ENCODE peak calls at places on chromosomes 12 and 14, in five cellular contexts. O is GM23338, Q is body of pancreas, J is tibial nerve, A is dorsolateral prefrontal cortex. F is an unnamed sample. For H3K27me3, the result is how much of the 10 kb centered on the place peaks cover.

GRCh38 chr14:91420686-91421085 is 3.1 kb upstream of the CCDC88C start:
- DNase-seq in O (no peak), J (no peak), A (no peak), Q (no peak), F (no peak)

GRCh38 chr12:120687570-120688289 is 781 bp downstream of the MLEC start:
- DNase-seq in Q (peak), O (peak), A (no peak), J (no peak), F (no peak)

GRCh38 chr14:95993768-95994592 is 45.2 kb upstream of the C14orf132 start:
- DNase-seq in O (peak), J (no peak), Q (peak), A (no peak), F (peak)

GRCh38 chr12:22416831-22417230 is 82.3 kb upstream of the ST8SIA1 start:
- DNase-seq in Q (no peak), O (no peak), J (no peak), A (no peak), F (no peak)

GRCh38 chr14:68791078-68791983 is 1.5 kb downstream of the ZFP36L1 start:
- DNase-seq in O (peak), J (no peak), A (no peak), Q (peak), F (no peak)

GRCh38 chr12:18382486-18382885 is 121.2 kb downstream of the PIK3C2G start:
- DNase-seq in J (no peak), O (no peak), Q (no peak), A (no peak), F (no peak)

GRCh38 chr12:11879306-11879705 is 191.4 kb upstream of the BCL2L14 start:
- DNase-seq in Q (no peak), A (no peak), J (no peak), O (no peak), F (no peak)

GRCh38 chr12:164207-164606 is 49.8 kb downstream of the SLC6A12 start:
- DNase-seq in J (no peak), Q (no peak), A (no peak), O (no peak), F (no peak)

GRCh38 chr14:89294872-89295271 is 122.2 kb downstream of the FOXN3 start:
- DNase-seq in O (no peak), Q (no peak), A (no peak), J (no peak), F (no peak)

GRCh38 chr12:1791104-1791927 is 29.0 kb upstream of the LRTM2 start:
- DNase-seq in A (no peak), J (peak), O (peak), Q (peak), F (no peak)

GRCh38 chr14:100587763-100588411 is 670 bp upstream of the BEGAIN start:
- DNase-seq in Q (no peak), O (no peak), J (no peak), A (no peak), F (no peak)

GRCh38 chr12:105554223-105554678 is 223.8 kb downstream of the C12orf75 start:
- DNase-seq in O (peak), J (no peak), Q (no peak), A (no peak), F (no peak)

GRCh38 chr12:91273542-91273941 is 90.9 kb upstream of the DCN start:
- DNase-seq in Q (peak), J (peak), O (peak), A (no peak), F (no peak)
- H3K4me3 ChIP-seq in Q (no peak), J (no peak), O (no peak), A (no peak), F (no peak)

DNA sequence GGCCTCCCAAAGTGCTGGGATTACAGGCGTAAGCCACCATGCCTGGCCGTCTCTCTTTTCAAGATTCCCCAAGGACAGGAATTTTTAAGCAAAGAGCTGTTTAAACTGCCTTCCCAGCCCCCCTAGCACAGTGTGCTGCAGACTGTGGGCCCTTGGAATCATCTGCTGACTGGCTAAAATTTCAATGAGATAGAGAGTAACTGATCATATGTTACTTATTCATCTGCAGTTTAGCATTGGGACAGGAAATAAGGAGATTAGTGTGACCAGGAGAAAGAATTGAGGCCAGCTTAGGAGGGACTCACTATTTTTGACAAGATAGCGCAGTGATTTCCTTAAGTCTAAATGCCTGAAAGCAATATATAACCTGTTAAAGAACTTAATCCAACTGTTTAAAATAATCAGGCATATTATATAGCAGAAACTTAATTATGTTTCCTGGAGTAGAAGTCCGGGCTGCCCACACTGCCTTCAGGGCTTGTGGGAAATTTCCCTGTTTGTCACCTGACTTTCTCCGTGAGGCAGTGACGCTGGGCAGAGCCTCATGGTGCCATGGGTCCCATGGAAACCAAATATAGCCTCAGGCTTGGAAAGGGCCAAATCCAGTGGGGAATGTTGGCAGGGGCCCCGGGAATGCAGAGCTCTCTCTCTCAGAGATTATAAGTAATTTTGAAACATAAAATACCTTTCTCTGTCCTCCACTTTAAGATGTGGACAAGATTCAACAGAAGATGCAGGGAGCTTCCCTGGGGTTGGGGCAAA is 22.8 kb upstream of the CEBPE start:
- DNase-seq in J (no peak), O (no peak), Q (peak), A (no peak), F (no peak)
- H3K27me3 ChIP-seq in J (under half), O (under half), Q (under half), A (under half), F (under half)

DNA sequence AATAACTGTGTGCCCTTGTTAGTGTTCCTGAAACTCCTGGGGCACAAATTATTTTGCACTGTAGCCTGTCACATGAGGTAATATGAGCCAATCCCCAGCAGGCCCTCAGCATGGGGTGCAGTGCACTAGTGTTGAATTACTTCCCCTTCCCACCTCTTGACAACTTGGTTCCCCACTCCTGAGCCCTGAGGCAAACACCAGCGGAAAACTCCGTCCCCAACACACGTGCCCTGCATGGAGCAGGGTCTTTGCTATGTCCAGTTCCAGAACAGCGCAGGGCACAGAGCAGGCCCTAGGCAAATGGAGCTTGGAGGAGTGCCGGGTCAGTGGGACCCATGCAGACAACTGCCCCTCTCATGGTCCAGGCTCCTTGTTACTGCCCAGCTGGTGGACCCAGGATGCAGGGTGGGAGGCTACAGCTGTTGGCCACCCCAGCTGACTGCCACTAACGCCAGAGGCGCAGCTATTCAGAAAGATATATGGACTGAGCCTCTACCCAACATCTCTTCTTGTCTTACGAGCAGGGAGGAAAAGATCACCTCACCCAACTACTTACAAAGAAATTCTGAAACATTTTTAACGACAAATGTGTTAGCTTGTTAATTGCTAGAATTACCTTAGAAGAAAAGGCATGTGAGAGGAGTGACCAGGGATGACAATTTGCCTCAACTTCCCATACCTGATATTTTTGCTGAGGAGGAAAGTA is 71.6 kb downstream of the NT5DC3 start:
- DNase-seq in J (no peak), O (peak), Q (no peak), A (no peak), F (no peak)
- H3K4me3 ChIP-seq in J (no peak), O (no peak), Q (no peak), A (no peak), F (no peak)

DNA sequence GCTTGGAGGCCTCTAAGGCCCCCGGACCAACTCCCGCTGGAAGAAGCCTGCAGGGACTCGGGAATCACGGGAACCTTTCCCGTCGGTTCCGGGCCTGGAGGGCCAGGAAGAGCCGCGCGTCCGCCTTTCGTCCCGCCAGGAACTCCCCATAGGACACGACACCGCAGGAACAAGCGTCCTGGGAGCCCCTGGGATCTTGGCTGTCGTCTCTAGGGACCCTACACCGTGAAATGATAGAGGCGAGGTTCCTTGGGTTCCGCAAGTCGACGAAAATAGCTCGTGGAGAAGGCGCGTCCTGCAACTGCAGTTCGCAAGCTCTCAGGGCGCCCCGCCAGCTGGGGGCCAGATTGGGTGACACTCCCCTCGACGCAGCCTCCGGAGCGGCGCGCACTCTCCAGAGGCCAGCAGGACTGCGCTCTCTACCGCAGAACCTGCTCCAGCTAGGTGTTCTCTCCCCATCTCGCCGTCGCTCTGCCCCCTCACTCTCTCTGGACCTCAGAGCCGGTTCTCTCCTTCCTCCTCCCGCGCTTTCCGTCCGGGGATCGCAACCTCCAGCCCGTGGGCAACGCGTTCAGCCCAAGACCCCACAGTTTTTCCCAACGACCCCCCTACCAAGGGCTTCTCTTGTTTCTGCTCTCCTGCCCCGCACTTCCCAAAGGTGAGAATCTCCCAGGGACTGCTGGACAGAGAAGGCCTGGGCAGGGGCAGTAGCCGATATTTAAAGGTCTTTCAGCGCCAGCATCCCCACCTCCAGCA is 776 bp downstream of the BMP4 start:
- DNase-seq in A (no peak), J (no peak), O (peak), Q (peak), F (no peak)
- H3K27me3 ChIP-seq in A (under half), J (half or more), O (half or more), Q (under half), F (under half)

DNA sequence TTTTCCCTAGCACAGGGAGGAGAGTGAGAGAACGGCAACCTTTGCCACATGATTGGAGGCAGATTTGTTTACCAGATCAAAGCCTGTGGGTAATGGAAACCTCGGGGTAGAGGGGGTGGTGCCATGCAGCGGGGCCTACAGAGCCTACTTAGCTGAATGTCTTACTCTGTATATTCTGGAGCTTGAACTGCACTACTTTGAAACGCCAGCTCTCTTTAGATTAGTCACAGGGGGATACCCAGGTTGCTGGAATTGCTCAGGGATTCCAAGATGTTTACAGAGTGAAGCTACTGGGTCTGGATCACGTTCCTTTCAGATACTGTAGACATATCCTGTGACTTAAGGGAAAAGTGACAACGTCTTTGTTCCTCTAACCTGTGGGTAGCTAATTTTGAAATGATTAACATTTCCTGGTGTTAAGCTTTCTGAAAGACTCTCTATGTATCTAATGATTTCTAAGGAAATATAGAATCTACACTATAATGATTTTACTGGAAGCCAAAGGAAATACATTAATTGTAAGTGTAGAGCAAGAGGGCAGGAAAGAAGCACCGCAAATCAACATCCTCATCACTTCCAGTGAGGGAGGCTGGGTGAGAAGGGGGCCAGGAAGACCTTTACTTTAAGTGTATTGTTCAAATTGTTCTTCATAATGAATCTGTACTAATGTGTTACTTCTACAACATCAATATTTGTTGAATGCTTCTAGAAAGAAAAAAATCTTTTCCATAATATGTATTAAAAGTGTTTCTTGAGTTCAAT is 65.5 kb upstream of the DACT1 start:
- DNase-seq in J (no peak), O (no peak), A (no peak), Q (no peak), F (peak)
- H3K4me3 ChIP-seq in J (no peak), O (no peak), A (no peak), Q (no peak), F (no peak)

DNA sequence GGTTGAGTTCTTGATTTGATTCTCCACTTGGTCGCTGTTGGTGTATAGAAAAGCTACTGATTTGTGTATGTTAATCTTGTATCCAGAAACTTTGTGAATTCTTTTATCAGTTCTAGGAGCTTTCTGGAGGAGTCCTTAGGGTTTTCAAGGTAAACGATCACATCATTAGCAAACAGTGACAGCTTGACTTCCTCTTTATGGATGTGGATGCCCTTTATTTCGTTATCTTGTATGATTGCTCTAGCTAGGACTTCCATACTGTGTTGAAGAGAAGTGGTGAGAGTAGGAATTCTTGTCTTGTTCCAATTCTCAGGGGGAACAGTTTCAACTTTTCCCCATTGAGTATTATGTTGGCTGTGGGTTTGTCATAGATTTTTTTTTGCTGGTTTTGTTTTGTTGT is 12.4 kb downstream of the MTRFR start:
- DNase-seq in O (no peak), A (no peak), J (no peak), Q (no peak), F (no peak)
- H3K27me3 ChIP-seq in O (under half), A (under half), J (under half), Q (under half), F (under half)

GRCh38 chr12:6533653-6534157 is 612 bp upstream of the GAPDH start:
- DNase-seq in J (no peak), Q (peak), O (peak), A (peak), F (no peak)

GRCh38 chr12:6530576-6531260 is 3.6 kb upstream of the GAPDH start:
- DNase-seq in A (no peak), O (no peak), Q (no peak), J (no peak), F (no peak)

GRCh38 chr12:6534158-6534913 is at the start of gene GAPDH:
- DNase-seq in O (peak), A (peak), J (peak), Q (peak), F (peak)

GRCh38 chr12:6532927-6533652 is 1.2 kb upstream of the GAPDH start:
- DNase-seq in J (peak), A (peak), Q (peak), O (peak), F (no peak)

DNA sequence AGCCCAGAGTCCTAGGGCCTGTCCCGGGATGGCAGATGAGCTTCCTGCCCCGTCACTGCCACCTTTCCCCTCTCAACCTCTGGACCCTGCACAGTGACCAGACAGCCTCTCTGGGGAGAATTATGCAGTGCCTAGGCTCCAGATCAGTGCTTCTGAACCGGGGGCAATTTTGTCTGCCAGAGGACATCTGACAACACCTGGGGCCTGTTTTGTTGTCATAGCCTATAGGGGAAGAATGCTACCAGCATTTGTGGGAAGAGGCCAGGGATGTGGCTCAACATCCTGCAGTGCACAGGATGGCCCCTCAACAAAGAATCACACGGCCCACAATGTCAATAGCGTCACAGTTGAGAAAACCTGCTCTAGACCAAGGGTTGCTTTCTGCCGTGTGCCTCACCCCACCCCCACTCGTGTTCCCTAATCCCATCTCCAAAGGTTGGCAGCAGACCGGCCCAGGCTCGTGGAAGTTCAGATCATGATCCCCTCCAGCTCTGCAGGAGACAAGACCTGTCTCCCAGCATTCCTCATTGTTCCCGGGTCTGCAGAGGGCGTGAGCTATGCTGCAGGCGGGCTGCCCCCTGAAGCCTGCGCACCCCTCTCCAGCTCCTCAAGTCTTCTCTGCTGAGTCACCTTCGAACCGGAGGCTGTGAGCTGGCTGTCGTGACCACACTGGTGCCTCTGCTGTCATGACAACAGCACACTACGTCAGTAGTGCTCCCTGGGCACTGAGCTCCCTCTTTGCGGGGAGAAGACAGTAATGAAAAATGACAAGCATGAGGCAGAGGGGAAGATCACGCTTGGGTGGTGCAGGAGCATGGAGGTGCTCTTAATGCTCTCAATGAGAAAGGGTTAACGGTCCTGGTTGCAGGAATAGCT is 2.0 kb upstream of the GAPDH start:
- DNase-seq in O (peak), Q (peak), A (no peak), J (no peak), F (peak)
- H3K4me3 ChIP-seq in O (peak), Q (no peak), A (peak), J (peak), F (no peak)

GRCh38 chr14:56514663-56515371 is 64.8 kb upstream of the TMEM260 start:
- DNase-seq in O (peak), Q (no peak), A (no peak), J (no peak), F (no peak)

GRCh38 chr14:56515739-56516138 is 63.9 kb upstream of the TMEM260 start:
- DNase-seq in O (no peak), J (no peak), Q (no peak), A (no peak), F (no peak)

GRCh38 chr14:56512521-56512920 is 67.1 kb upstream of the TMEM260 start:
- DNase-seq in Q (no peak), J (no peak), A (no peak), O (no peak), F (no peak)
- H3K27me3 ChIP-seq in Q (under half), J (under half), A (under half), O (under half), F (under half)

F was measured in naive thymus-derived CD4-positive, alpha-beta T cell.